ENCODE peak calls at places on chromosomes 13 and 19, in four cellular contexts. H is H1, R is fibroblast of lung, I is IMR-90. U is an unnamed sample. For H3K9me3, the result is how much of the 10 kb centered on the place peaks cover.

GRCh38 chr19:45099465-45100201 is 6.7 kb downstream of the PPP1R37 start:
- DNase-seq in I (peak), R (no peak), H (no peak), U (no peak)

GRCh38 chr19:4559569-4559968 is at the start of gene SEMA6B:
- DNase-seq in H (no peak), I (no peak), R (no peak), U (no peak)

GRCh38 chr13:62209539-62209938 is 793.9 kb upstream of the PCDH20 start:
- DNase-seq in R (no peak), H (no peak), I (no peak), U (no peak)

GRCh38 chr19:36986131-36986530 is 70.0 kb downstream of the ZNF568 start:
- DNase-seq in H (no peak), I (no peak), R (no peak), U (no peak)

GRCh38 chr19:4910594-4911273 is 1.4 kb downstream of the UHRF1 start:
- DNase-seq in R (peak), H (no peak), I (peak), U (peak)

GRCh38 chr13:79341202-79341601 is 64.9 kb downstream of the RBM26 start:
- DNase-seq in I (no peak), H (no peak), R (no peak), U (no peak)

GRCh38 chr13:34066344-34066743 is 248.4 kb downstream of the RFC3 start:
- DNase-seq in I (no peak), H (no peak), R (no peak), U (no peak)

GRCh38 chr19:32914879-32915278 is 45.3 kb upstream of the SLC7A9 start:
- DNase-seq in I (no peak), R (no peak), H (no peak), U (no peak)

GRCh38 chr13:46489586-46490023 is 63.4 kb upstream of the LRCH1 start:
- DNase-seq in R (peak), I (peak), H (no peak), U (no peak)

GRCh38 chr13:110327036-110327790 is 20.1 kb downstream of the COL4A2 start:
- DNase-seq in H (no peak), I (no peak), R (peak), U (no peak)

GRCh38 chr19:49340069-49340864 is 5.1 kb downstream of the CD37 start:
- DNase-seq in H (no peak), R (no peak), I (no peak), U (no peak)

GRCh38 chr19:23558541-23558940 is 128.5 kb downstream of the ZNF675 start:
- DNase-seq in I (no peak), R (no peak), H (no peak), U (no peak)

GRCh38 chr19:13692096-13692495 is 72.2 kb upstream of the MRI1 start:
- DNase-seq in H (no peak), R (peak), I (peak), U (no peak)

GRCh38 chr13:99119686-99120085 is 81.0 kb upstream of the UBAC2 start:
- DNase-seq in I (no peak), R (no peak), H (no peak), U (no peak)

GRCh38 chr13:36088001-36088400 is 43.2 kb downstream of the DCLK1 start:
- DNase-seq in H (no peak), I (no peak), R (peak), U (peak)

GRCh38 chr19:7076151-7076550 is 6.6 kb downstream of the ZNF557 start:
- DNase-seq in R (no peak), I (no peak), H (no peak), U (no peak)

GRCh38 chr19:53849237-53849676 is 18.4 kb upstream of the MYADM start:
- DNase-seq in I (peak), H (no peak), R (peak), U (no peak)

GRCh38 chr19:38409631-38410133 is 6.8 kb downstream of the FAM98C start:
- DNase-seq in I (peak), H (no peak), R (peak), U (no peak)

GRCh38 chr13:65063753-65064152 is 2166.4 kb downstream of the PCDH9 start:
- DNase-seq in I (peak), R (peak), H (no peak), U (no peak)

GRCh38 chr13:109529964-109530363 is 256.4 kb downstream of the IRS2 start:
- DNase-seq in H (no peak), I (no peak), R (no peak), U (no peak)

GRCh38 chr19:10137751-10138682 is 18.3 kb upstream of the EIF3G start:
- DNase-seq in R (no peak), H (no peak), I (no peak), U (no peak)

GRCh38 chr13:113192902-113193301 is 15.6 kb downstream of the PCID2 start:
- DNase-seq in R (peak), I (peak), H (no peak), U (no peak)

GRCh38 chr13:50529154-50529882 is 314.2 kb downstream of the DLEU7 start:
- DNase-seq in H (no peak), I (peak), R (peak), U (no peak)

GRCh38 chr19:10001899-10002298 is 8.4 kb downstream of the COL5A3 start:
- DNase-seq in I (no peak), R (no peak), H (no peak), U (no peak)

GRCh38 chr19:52138614-52139290 is 986 bp downstream of the ZNF616 start:
- DNase-seq in H (peak), R (peak), I (peak), U (peak)

GRCh38 chr13:51590966-51591627 is 6.8 kb downstream of the WDFY2 start:
- DNase-seq in I (peak), R (peak), H (no peak), U (peak)

GRCh38 chr19:55657004-55657747 is 2.3 kb downstream of the U2AF2 start:
- DNase-seq in H (no peak), R (no peak), I (no peak), U (peak)

GRCh38 chr19:51473009-51473707 is 5.2 kb upstream of the CEACAM18 start:
- DNase-seq in H (peak), I (peak), R (peak), U (no peak)

GRCh38 chr13:37365496-37365895 is 233.1 kb downstream of the POSTN start:
- DNase-seq in R (no peak), H (no peak), I (no peak), U (no peak)

GRCh38 chr13:33381906-33382305 is 96.4 kb upstream of the STARD13 start:
- DNase-seq in R (no peak), I (no peak), H (no peak), U (no peak)

GRCh38 chr13:98143601-98144500 is 957 bp downstream of the FARP1 start:
- DNase-seq in R (peak), I (peak), H (no peak), U (peak)

GRCh38 chr13:47474326-47474725 is 526.7 kb downstream of the SUCLA2 start:
- DNase-seq in H (no peak), R (no peak), I (peak), U (no peak)

GRCh38 chr13:44759723-44760360 is 183.7 kb upstream of the TSC22D1 start:
- DNase-seq in I (peak), R (peak), H (no peak), U (peak)

GRCh38 chr13:99176309-99177276 is 24.1 kb upstream of the UBAC2 start:
- DNase-seq in I (peak), R (peak), H (peak), U (peak)

GRCh38 chr19:34178276-34178614 is 5.9 kb downstream of the LSM14A start:
- DNase-seq in R (no peak), H (no peak), I (no peak), U (no peak)

GRCh38 chr19:34180709-34181108 is 8.4 kb downstream of the LSM14A start:
- DNase-seq in R (no peak), H (no peak), I (no peak), U (no peak)

GRCh38 chr19:34181111-34181864 is 9.0 kb downstream of the LSM14A start:
- DNase-seq in H (no peak), I (no peak), R (peak), U (peak)

GRCh38 chr19:34180273-34180672 is 8.0 kb downstream of the LSM14A start:
- DNase-seq in R (no peak), H (no peak), I (no peak), U (no peak)

DNA sequence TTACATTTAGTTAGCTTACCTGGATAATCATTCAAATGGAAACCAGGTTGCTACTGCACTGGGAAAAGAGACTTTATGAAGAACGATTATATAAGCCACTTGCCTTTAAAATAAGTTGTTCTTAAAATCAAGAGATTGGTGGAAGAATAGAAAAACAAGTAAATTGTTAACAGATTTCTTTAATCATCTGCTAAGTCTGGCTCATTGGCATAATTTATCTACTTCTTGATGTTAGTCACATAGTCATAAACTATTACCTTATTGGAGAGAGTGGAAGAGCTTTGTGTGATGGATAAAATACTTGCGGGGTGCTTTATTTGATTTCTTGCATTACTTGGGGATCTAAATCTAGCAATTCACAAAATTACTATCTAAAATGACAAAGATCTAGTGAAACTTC is 6.8 kb downstream of the LSM14A start:
- DNase-seq in I (no peak), H (no peak), R (no peak), U (no peak)
- TF ChIP-seq CTCF in I (no peak), H (no peak), R (no peak), U (no peak)

GRCh38 chr19:31096047-31096446 is 253.2 kb downstream of the TSHZ3 start:
- DNase-seq in H (no peak), I (no peak), R (no peak), U (no peak)
- H2AFZ ChIP-seq in H (peak), I (no peak), R (no peak), U (no peak)

GRCh38 chr19:19821366-19822147 is at the start of gene ZNF506:
- DNase-seq in H (peak), R (peak), I (peak), U (peak)

GRCh38 chr19:19823916-19824315 is 2.4 kb upstream of the ZNF506 start:
- DNase-seq in R (no peak), I (no peak), H (no peak), U (no peak)

GRCh38 chr19:19822148-19822429 is 539 bp upstream of the ZNF506 start:
- DNase-seq in R (no peak), H (no peak), I (no peak), U (no peak)

GRCh38 chr19:19826875-19827274 is 5.3 kb upstream of the ZNF506 start:
- DNase-seq in R (no peak), I (no peak), H (no peak), U (no peak)
- H3K9me3 ChIP-seq in R (under half), I (half or more), H (under half), U (under half)

DNA sequence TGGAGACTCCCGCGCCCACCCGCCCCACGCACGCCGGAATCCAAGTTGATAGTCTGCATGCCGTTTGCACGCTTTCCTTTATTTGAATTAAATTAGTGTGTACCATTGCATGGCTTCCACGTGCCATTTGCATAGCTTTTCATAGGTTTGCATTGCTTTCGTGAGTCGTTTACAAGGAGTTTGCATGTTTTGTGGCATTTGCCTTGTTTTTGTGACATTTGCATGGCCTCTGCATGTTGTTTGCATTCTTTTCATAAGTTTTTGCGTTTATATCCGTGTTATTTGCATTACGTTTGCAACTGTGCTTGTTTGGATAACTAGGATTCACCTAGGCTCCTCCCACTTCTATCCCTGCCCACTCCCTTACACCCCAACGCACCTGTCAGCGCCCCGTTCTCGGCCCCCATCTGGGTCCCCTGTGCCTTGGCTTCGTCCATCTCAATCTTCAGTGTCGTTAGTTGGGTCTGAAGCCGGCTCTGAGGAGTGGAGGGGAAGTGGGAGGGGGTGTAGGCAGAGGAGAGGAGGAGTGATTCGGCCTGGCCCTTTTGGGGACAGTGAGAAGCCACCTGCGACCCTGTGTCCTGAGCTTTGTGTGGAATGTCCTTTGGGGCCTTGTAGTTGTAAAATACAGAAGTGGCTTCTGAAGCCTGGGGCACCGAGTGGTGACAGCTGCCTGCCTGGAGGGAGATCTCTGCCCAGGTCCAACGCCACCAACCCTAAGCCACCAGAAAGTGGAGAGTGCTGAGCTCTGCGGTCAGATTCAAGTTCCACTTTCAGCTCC is 2.4 kb downstream of the CCDC194 start:
- DNase-seq in I (no peak), R (no peak), H (no peak), U (no peak)
- TF ChIP-seq CTCF in I (no peak), R (no peak), H (no peak), U (no peak)

DNA sequence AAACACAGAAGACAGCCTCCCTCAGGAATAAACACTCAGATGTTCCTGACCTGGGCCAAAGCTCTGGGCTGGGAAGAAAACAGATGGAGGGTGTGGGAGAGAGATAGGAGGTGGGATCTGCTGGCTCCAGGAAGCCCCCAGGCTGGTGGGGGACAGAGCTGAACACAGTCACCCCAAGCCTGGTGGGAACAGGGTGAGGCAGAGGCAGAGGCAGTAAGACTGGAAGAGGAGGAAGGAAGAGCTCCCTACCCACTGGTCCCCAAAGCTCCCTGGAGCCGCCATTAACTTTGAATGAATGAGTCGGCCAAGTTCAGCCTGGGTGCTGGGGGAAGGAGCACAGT is 822 bp upstream of the KCNN1 start:
- DNase-seq in H (no peak), I (no peak), R (no peak), U (no peak)
- H2AFZ ChIP-seq in H (no peak), I (peak), R (no peak), U (no peak)

GRCh38 chr19:960601-960938 is 23.6 kb upstream of the WDR18 start:
- DNase-seq in H (no peak), R (no peak), I (no peak), U (no peak)
- H3K9me3 ChIP-seq in H (under half), R (under half), I (under half), U (under half)

GRCh38 chr19:56829586-56829985 is 10.9 kb downstream of the PEG3 start:
- DNase-seq in R (no peak), H (no peak), I (no peak), U (no peak)
- TF ChIP-seq CTCF in R (no peak), H (no peak), I (no peak), U (no peak)

GRCh38 chr13:107531816-107532215 is 683.5 kb downstream of the LIG4 start:
- DNase-seq in R (no peak), H (no peak), I (no peak), U (no peak)

GRCh38 chr13:107534548-107534947 is 680.8 kb downstream of the LIG4 start:
- DNase-seq in R (peak), I (peak), H (no peak), U (no peak)

GRCh38 chr13:107531180-107531579 is 684.2 kb downstream of the LIG4 start:
- DNase-seq in I (no peak), R (no peak), H (no peak), U (no peak)
- H2AFZ ChIP-seq in I (no peak), R (no peak), H (no peak), U (no peak)

DNA sequence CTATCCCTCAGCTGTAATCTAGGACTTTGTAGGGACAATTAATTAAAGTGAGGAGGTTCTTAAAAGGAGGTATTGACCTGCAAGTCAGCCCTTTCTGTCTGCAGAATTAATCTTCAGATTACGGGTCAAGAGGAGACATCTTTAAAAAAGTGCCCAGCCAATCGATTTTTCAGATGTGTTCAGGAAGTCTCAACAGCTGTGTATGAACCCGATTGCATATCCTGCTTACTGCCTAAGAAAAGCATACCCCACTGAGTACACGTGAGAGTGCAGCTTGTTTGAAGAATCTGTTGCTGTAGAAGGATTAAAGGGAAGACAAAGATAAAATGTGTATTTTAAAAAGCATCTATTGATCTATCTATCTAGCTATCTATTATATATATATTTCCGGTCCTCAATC is 1194.5 kb downstream of the UQCRFS1 start:
- DNase-seq in R (no peak), I (no peak), H (no peak), U (no peak)
- H3K9me3 ChIP-seq in R (under half), I (under half), H (under half), U (under half)